ENCODE peak calls at places on chromosomes 13 and 19, in five cellular contexts. One of them, this sample, is unnamed. For H3K4me1, the result is how much of the 10 kb centered on the place peaks cover.

GRCh38 chr13:99257291-99257690 is 888 bp downstream of the GPR18 start:
- DNase-seq in colonic mucosa: no peak
- DNase-seq in IMR-90: no peak
- DNase-seq in heart right ventricle: no peak
- DNase-seq in A673: no peak
- DNase-seq in this sample: no peak

GRCh38 chr13:66933994-66934393 is 296.1 kb downstream of the PCDH9 start:
- DNase-seq in colonic mucosa: no peak
- DNase-seq in IMR-90: peak
- DNase-seq in heart right ventricle: no peak
- DNase-seq in A673: no peak
- DNase-seq in this sample: no peak

GRCh38 chr19:35549174-35549788 is 3.9 kb downstream of the TMEM147 start:
- DNase-seq in colonic mucosa: peak
- DNase-seq in IMR-90: peak
- DNase-seq in heart right ventricle: no peak
- DNase-seq in A673: peak
- DNase-seq in this sample: peak

GRCh38 chr19:18517606-18518005 is 4.3 kb downstream of the ELL start:
- DNase-seq in colonic mucosa: no peak
- DNase-seq in IMR-90: no peak
- DNase-seq in heart right ventricle: no peak
- DNase-seq in A673: no peak
- DNase-seq in this sample: no peak

GRCh38 chr13:33349996-33350826 is 64.7 kb upstream of the STARD13 start:
- DNase-seq in colonic mucosa: peak
- DNase-seq in IMR-90: peak
- DNase-seq in heart right ventricle: peak
- DNase-seq in A673: peak
- DNase-seq in this sample: peak

GRCh38 chr19:30084390-30084819 is 142.4 kb downstream of the URI1 start:
- DNase-seq in colonic mucosa: no peak
- DNase-seq in IMR-90: no peak
- DNase-seq in heart right ventricle: peak
- DNase-seq in A673: no peak
- DNase-seq in this sample: peak

GRCh38 chr13:95741584-95742563 is 64.9 kb downstream of the DNAJC3 start:
- DNase-seq in colonic mucosa: no peak
- DNase-seq in IMR-90: no peak
- DNase-seq in heart right ventricle: no peak
- DNase-seq in A673: no peak
- DNase-seq in this sample: no peak

GRCh38 chr13:27035892-27036235 is 135.7 kb downstream of the USP12 start:
- DNase-seq in colonic mucosa: no peak
- DNase-seq in IMR-90: peak
- DNase-seq in heart right ventricle: no peak
- DNase-seq in A673: no peak
- DNase-seq in this sample: no peak

GRCh38 chr19:32876236-32876918 is 6.8 kb upstream of the SLC7A9 start:
- DNase-seq in colonic mucosa: peak
- DNase-seq in IMR-90: no peak
- DNase-seq in heart right ventricle: no peak
- DNase-seq in A673: no peak
- DNase-seq in this sample: no peak

GRCh38 chr19:51531349-51532315 is at the start of gene SIGLEC6:
- DNase-seq in colonic mucosa: peak
- DNase-seq in IMR-90: no peak
- DNase-seq in heart right ventricle: peak
- DNase-seq in A673: no peak
- DNase-seq in this sample: no peak
- H3K4me3 ChIP-seq in colonic mucosa: no peak
- H3K4me3 ChIP-seq in IMR-90: no peak
- H3K4me3 ChIP-seq in heart right ventricle: no peak
- H3K4me3 ChIP-seq in A673: no peak
- H3K4me3 ChIP-seq in this sample: no peak

GRCh38 chr13:64529874-64530485 is 2700.2 kb downstream of the PCDH9 start:
- DNase-seq in colonic mucosa: no peak
- DNase-seq in IMR-90: no peak
- DNase-seq in heart right ventricle: no peak
- DNase-seq in A673: peak
- DNase-seq in this sample: peak
- TF ChIP-seq CTCF in colonic mucosa: no peak
- TF ChIP-seq CTCF in IMR-90: peak
- TF ChIP-seq CTCF in heart right ventricle: no peak
- TF ChIP-seq CTCF in A673: peak
- TF ChIP-seq CTCF in this sample: peak

DNA sequence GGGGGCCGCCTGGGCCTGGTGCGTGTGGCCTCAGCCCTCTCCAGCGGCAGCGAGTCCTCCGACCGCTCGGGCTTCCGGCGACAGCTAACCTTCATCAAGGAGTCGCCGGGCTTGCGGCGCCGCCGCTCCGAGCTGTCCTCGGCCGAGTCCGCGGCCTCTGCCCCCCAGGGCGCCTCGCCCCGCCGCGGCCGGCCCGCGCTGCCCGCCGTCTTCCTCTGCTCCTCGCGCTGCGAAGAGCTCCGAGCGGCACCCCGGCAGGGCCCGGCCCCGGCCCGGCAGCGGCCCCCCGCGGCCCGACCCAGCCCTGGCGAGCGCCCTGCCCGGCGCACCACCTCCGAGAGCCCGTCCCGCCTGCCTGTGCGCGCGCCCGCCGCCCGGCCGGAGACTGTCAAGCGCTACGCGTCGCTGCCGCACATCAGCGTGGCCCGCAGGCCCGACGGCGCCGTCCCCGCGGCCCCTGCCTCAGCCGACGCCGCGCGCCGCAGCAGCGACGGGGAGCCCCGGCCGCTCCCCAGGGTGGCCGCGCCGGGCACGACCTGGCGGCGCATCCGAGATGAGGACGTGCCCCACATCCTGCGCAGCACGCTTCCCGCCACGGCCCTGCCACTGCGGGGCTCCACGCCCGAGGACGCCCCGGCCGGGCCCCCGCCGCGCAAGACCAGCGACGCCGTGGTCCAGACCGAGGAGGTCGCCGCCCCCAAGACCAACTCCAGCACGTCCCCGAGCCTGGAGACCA is 9.6 kb downstream of the C19orf25 start:
- DNase-seq in colonic mucosa: no peak
- DNase-seq in IMR-90: no peak
- DNase-seq in heart right ventricle: peak
- DNase-seq in A673: no peak
- DNase-seq in this sample: no peak
- H3K4me1 ChIP-seq in colonic mucosa: under half
- H3K4me1 ChIP-seq in IMR-90: under half
- H3K4me1 ChIP-seq in heart right ventricle: half or more
- H3K4me1 ChIP-seq in A673: under half
- H3K4me1 ChIP-seq in this sample: under half

DNA sequence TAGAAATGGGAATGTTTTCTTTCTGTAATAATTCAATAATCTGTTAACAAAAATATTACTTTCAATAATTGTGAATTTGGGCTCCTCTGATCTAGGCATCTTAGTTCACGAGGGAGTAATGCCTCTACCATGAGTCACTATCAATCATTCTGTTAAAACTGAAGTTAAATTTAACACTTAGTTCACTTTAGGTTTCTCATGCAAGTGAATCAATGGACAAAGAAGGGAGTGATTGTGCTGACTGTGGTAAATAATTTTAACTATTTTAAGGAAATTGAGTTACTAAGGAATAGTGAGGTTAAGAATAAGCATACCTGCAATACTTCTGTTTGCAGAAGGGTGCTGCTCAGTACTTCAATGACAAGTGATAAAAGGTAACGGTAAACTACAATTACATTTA is 137.8 kb downstream of the PCDH20 start:
- DNase-seq in colonic mucosa: no peak
- DNase-seq in IMR-90: no peak
- DNase-seq in heart right ventricle: no peak
- DNase-seq in A673: no peak
- DNase-seq in this sample: no peak
- H3K4me3 ChIP-seq in colonic mucosa: no peak
- H3K4me3 ChIP-seq in IMR-90: no peak
- H3K4me3 ChIP-seq in heart right ventricle: no peak
- H3K4me3 ChIP-seq in A673: no peak
- H3K4me3 ChIP-seq in this sample: no peak

GRCh38 chr19:34323433-34324204 is 41.4 kb upstream of the GPI start:
- DNase-seq in colonic mucosa: no peak
- DNase-seq in IMR-90: no peak
- DNase-seq in heart right ventricle: no peak
- DNase-seq in A673: no peak
- DNase-seq in this sample: no peak
- TF ChIP-seq CTCF in colonic mucosa: no peak
- TF ChIP-seq CTCF in IMR-90: no peak
- TF ChIP-seq CTCF in heart right ventricle: no peak
- TF ChIP-seq CTCF in A673: no peak
- TF ChIP-seq CTCF in this sample: no peak

GRCh38 chr19:39940221-39940833 is 5.9 kb upstream of the FCGBP start:
- DNase-seq in colonic mucosa: no peak
- DNase-seq in IMR-90: no peak
- DNase-seq in heart right ventricle: no peak
- DNase-seq in A673: no peak
- DNase-seq in this sample: no peak
- H3K4me1 ChIP-seq in colonic mucosa: under half
- H3K4me1 ChIP-seq in IMR-90: under half
- H3K4me1 ChIP-seq in heart right ventricle: under half
- H3K4me1 ChIP-seq in A673: half or more
- H3K4me1 ChIP-seq in this sample: under half

This sample was measured in BE2C.